ENCODE peak calls at places on chromosome 1, in four cellular contexts. One of them, this sample, is unnamed.

GRCh38 chr1:41507836-41508235 is 23.4 kb upstream of the EDN2 start:
- DNase-seq in left lung: no peak
- DNase-seq in CD8-positive, alpha-beta memory T cell: no peak
- DNase-seq in coronary artery: no peak
- DNase-seq in this sample: no peak

GRCh38 chr1:37476460-37477197 is 2.2 kb downstream of the ZC3H12A start:
- DNase-seq in left lung: peak
- DNase-seq in CD8-positive, alpha-beta memory T cell: no peak
- DNase-seq in coronary artery: peak
- DNase-seq in this sample: peak

GRCh38 chr1:193513032-193513431 is 326.6 kb upstream of the B3GALT2 start:
- DNase-seq in left lung: no peak
- DNase-seq in CD8-positive, alpha-beta memory T cell: no peak
- DNase-seq in coronary artery: no peak
- DNase-seq in this sample: no peak

GRCh38 chr1:56934400-56935080 is 31.3 kb downstream of the C8B start:
- DNase-seq in left lung: no peak
- DNase-seq in CD8-positive, alpha-beta memory T cell: no peak
- DNase-seq in coronary artery: no peak
- DNase-seq in this sample: no peak

GRCh38 chr1:67733741-67734690 is 49.0 kb downstream of the GADD45A start:
- DNase-seq in left lung: no peak
- DNase-seq in CD8-positive, alpha-beta memory T cell: no peak
- DNase-seq in coronary artery: no peak
- DNase-seq in this sample: no peak

GRCh38 chr1:214983126-214983869 is 99.2 kb upstream of the KCNK2 start:
- DNase-seq in left lung: no peak
- DNase-seq in CD8-positive, alpha-beta memory T cell: no peak
- DNase-seq in coronary artery: no peak
- DNase-seq in this sample: no peak

GRCh38 chr1:185404864-185405568 is 88.0 kb upstream of the IVNS1ABP start:
- DNase-seq in left lung: no peak
- DNase-seq in CD8-positive, alpha-beta memory T cell: no peak
- DNase-seq in coronary artery: no peak
- DNase-seq in this sample: peak

GRCh38 chr1:206751891-206752290 is 18.7 kb upstream of the IL19 start:
- DNase-seq in left lung: no peak
- DNase-seq in CD8-positive, alpha-beta memory T cell: no peak
- DNase-seq in coronary artery: no peak
- DNase-seq in this sample: no peak

GRCh38 chr1:245863566-245864184 is 643.4 kb downstream of the SMYD3 start:
- DNase-seq in left lung: no peak
- DNase-seq in CD8-positive, alpha-beta memory T cell: no peak
- DNase-seq in coronary artery: no peak
- DNase-seq in this sample: no peak

GRCh38 chr1:151311589-151312331 is 15.5 kb downstream of the PI4KB start:
- DNase-seq in left lung: peak
- DNase-seq in CD8-positive, alpha-beta memory T cell: peak
- DNase-seq in coronary artery: peak
- DNase-seq in this sample: peak

GRCh38 chr1:10431065-10431730 is 965 bp downstream of the CENPS start:
- DNase-seq in left lung: no peak
- DNase-seq in CD8-positive, alpha-beta memory T cell: no peak
- DNase-seq in coronary artery: no peak
- DNase-seq in this sample: peak

GRCh38 chr1:214463596-214463995 is 87.8 kb downstream of the PTPN14 start:
- DNase-seq in left lung: no peak
- DNase-seq in CD8-positive, alpha-beta memory T cell: no peak
- DNase-seq in coronary artery: no peak
- DNase-seq in this sample: no peak

GRCh38 chr1:226737819-226738420 is 1.2 kb downstream of the ITPKB start:
- DNase-seq in left lung: peak
- DNase-seq in CD8-positive, alpha-beta memory T cell: peak
- DNase-seq in coronary artery: peak
- DNase-seq in this sample: peak

GRCh38 chr1:6745073-6745472 is 40.2 kb upstream of the CAMTA1 start:
- DNase-seq in left lung: no peak
- DNase-seq in CD8-positive, alpha-beta memory T cell: no peak
- DNase-seq in coronary artery: no peak
- DNase-seq in this sample: no peak

GRCh38 chr1:38152351-38153082 is 105.9 kb upstream of the POU3F1 start:
- DNase-seq in left lung: no peak
- DNase-seq in CD8-positive, alpha-beta memory T cell: no peak
- DNase-seq in coronary artery: no peak
- DNase-seq in this sample: peak

GRCh38 chr1:108816049-108816882 is 40.6 kb downstream of the AKNAD1 start:
- DNase-seq in left lung: peak
- DNase-seq in CD8-positive, alpha-beta memory T cell: no peak
- DNase-seq in coronary artery: peak
- DNase-seq in this sample: peak

GRCh38 chr1:30748699-30749401 is 8.7 kb downstream of the LAPTM5 start:
- DNase-seq in left lung: no peak
- DNase-seq in CD8-positive, alpha-beta memory T cell: no peak
- DNase-seq in coronary artery: no peak
- DNase-seq in this sample: no peak

GRCh38 chr1:169300854-169301253 is 66.7 kb downstream of the NME7 start:
- DNase-seq in left lung: no peak
- DNase-seq in CD8-positive, alpha-beta memory T cell: no peak
- DNase-seq in coronary artery: no peak
- DNase-seq in this sample: no peak

GRCh38 chr1:241250465-241250864 is 106.5 kb downstream of the RGS7 start:
- DNase-seq in left lung: no peak
- DNase-seq in CD8-positive, alpha-beta memory T cell: no peak
- DNase-seq in coronary artery: no peak
- DNase-seq in this sample: peak

GRCh38 chr1:183306317-183307042 is 111.7 kb downstream of the NMNAT2 start:
- DNase-seq in left lung: no peak
- DNase-seq in CD8-positive, alpha-beta memory T cell: no peak
- DNase-seq in coronary artery: no peak
- DNase-seq in this sample: peak

GRCh38 chr1:234696148-234696576 is 86.2 kb upstream of the IRF2BP2 start:
- DNase-seq in left lung: no peak
- DNase-seq in CD8-positive, alpha-beta memory T cell: no peak
- DNase-seq in coronary artery: no peak
- DNase-seq in this sample: no peak

GRCh38 chr1:227756172-227756959 is 21.1 kb downstream of the SNAP47 start:
- DNase-seq in left lung: no peak
- DNase-seq in CD8-positive, alpha-beta memory T cell: no peak
- DNase-seq in coronary artery: no peak
- DNase-seq in this sample: no peak

GRCh38 chr1:29543586-29543985 is 307.3 kb downstream of the PTPRU start:
- DNase-seq in left lung: no peak
- DNase-seq in CD8-positive, alpha-beta memory T cell: no peak
- DNase-seq in coronary artery: no peak
- DNase-seq in this sample: no peak

GRCh38 chr1:172268237-172268636 is 152.2 kb upstream of the C1orf105 start:
- DNase-seq in left lung: no peak
- DNase-seq in CD8-positive, alpha-beta memory T cell: no peak
- DNase-seq in coronary artery: no peak
- DNase-seq in this sample: no peak

GRCh38 chr1:201504179-201504631 is 2.7 kb downstream of the CSRP1 start:
- DNase-seq in left lung: no peak
- DNase-seq in CD8-positive, alpha-beta memory T cell: no peak
- DNase-seq in coronary artery: no peak
- DNase-seq in this sample: no peak
- H3K27ac ChIP-seq in left lung: peak
- H3K27ac ChIP-seq in CD8-positive, alpha-beta memory T cell: no peak
- H3K27ac ChIP-seq in coronary artery: peak
- H3K27ac ChIP-seq in this sample: peak

GRCh38 chr1:148434832-148435231 is 48.3 kb downstream of the PPIAL4G start:
- DNase-seq in left lung: no peak
- DNase-seq in CD8-positive, alpha-beta memory T cell: no peak
- DNase-seq in coronary artery: no peak
- DNase-seq in this sample: no peak
- H3K4me3 ChIP-seq in left lung: no peak
- H3K4me3 ChIP-seq in CD8-positive, alpha-beta memory T cell: no peak
- H3K4me3 ChIP-seq in coronary artery: no peak
- H3K4me3 ChIP-seq in this sample: no peak

DNA sequence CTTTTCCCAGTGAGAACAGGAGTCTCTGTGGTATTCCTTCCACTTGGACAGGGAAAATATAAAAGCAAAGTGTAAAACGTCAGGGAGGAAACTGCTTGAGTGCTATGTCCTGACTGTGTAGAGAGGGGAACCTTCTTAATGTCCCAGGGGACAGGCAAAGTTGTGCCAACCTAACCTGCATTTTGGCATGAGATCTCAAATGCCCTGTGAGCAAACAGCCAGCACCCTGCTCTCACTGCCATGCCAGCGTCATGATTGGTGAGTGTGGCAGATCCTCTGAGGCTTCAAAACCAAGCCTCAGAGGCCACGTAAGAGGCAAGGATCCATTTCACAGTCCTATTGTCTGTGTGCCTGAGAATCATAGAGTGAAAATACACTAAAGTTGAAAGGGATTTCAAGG is 49.7 kb upstream of the RAP1A start:
- DNase-seq in left lung: no peak
- DNase-seq in CD8-positive, alpha-beta memory T cell: no peak
- DNase-seq in coronary artery: no peak
- DNase-seq in this sample: no peak
- H3K27ac ChIP-seq in left lung: no peak
- H3K27ac ChIP-seq in CD8-positive, alpha-beta memory T cell: no peak
- H3K27ac ChIP-seq in coronary artery: no peak
- H3K27ac ChIP-seq in this sample: no peak

GRCh38 chr1:19775317-19775716 is 24.4 kb downstream of the TMCO4 start:
- DNase-seq in left lung: no peak
- DNase-seq in CD8-positive, alpha-beta memory T cell: no peak
- DNase-seq in coronary artery: no peak
- DNase-seq in this sample: no peak
- H3K4me3 ChIP-seq in left lung: no peak
- H3K4me3 ChIP-seq in CD8-positive, alpha-beta memory T cell: no peak
- H3K4me3 ChIP-seq in coronary artery: no peak
- H3K4me3 ChIP-seq in this sample: no peak

GRCh38 chr1:177923441-177923840 is 46.4 kb downstream of the SEC16B start:
- DNase-seq in left lung: no peak
- DNase-seq in CD8-positive, alpha-beta memory T cell: no peak
- DNase-seq in coronary artery: no peak
- DNase-seq in this sample: no peak

GRCh38 chr1:177921590-177921989 is 48.3 kb downstream of the SEC16B start:
- DNase-seq in left lung: no peak
- DNase-seq in CD8-positive, alpha-beta memory T cell: no peak
- DNase-seq in coronary artery: no peak
- DNase-seq in this sample: no peak

GRCh38 chr1:177925006-177925405 is 44.9 kb downstream of the SEC16B start:
- DNase-seq in left lung: no peak
- DNase-seq in CD8-positive, alpha-beta memory T cell: no peak
- DNase-seq in coronary artery: no peak
- DNase-seq in this sample: no peak

GRCh38 chr1:177926201-177926600 is 43.7 kb downstream of the SEC16B start:
- DNase-seq in left lung: no peak
- DNase-seq in CD8-positive, alpha-beta memory T cell: no peak
- DNase-seq in coronary artery: no peak
- DNase-seq in this sample: no peak

GRCh38 chr1:177922209-177922608 is 47.6 kb downstream of the SEC16B start:
- DNase-seq in left lung: no peak
- DNase-seq in CD8-positive, alpha-beta memory T cell: no peak
- DNase-seq in coronary artery: no peak
- DNase-seq in this sample: no peak
- H3K27ac ChIP-seq in left lung: no peak
- H3K27ac ChIP-seq in CD8-positive, alpha-beta memory T cell: no peak
- H3K27ac ChIP-seq in coronary artery: no peak
- H3K27ac ChIP-seq in this sample: no peak

GRCh38 chr1:110308247-110308646 is 30.9 kb upstream of the RBM15 start:
- DNase-seq in left lung: no peak
- DNase-seq in CD8-positive, alpha-beta memory T cell: no peak
- DNase-seq in coronary artery: no peak
- DNase-seq in this sample: no peak

GRCh38 chr1:110309768-110310167 is 29.4 kb upstream of the RBM15 start:
- DNase-seq in left lung: no peak
- DNase-seq in CD8-positive, alpha-beta memory T cell: no peak
- DNase-seq in coronary artery: no peak
- DNase-seq in this sample: no peak

GRCh38 chr1:110312188-110313121 is 26.7 kb upstream of the RBM15 start:
- DNase-seq in left lung: peak
- DNase-seq in CD8-positive, alpha-beta memory T cell: peak
- DNase-seq in coronary artery: peak
- DNase-seq in this sample: peak

GRCh38 chr1:110309139-110309538 is 30.0 kb upstream of the RBM15 start:
- DNase-seq in left lung: no peak
- DNase-seq in CD8-positive, alpha-beta memory T cell: no peak
- DNase-seq in coronary artery: no peak
- DNase-seq in this sample: no peak

GRCh38 chr1:110310300-110310699 is 28.9 kb upstream of the RBM15 start:
- DNase-seq in left lung: no peak
- DNase-seq in CD8-positive, alpha-beta memory T cell: no peak
- DNase-seq in coronary artery: no peak
- DNase-seq in this sample: no peak
- H3K4me3 ChIP-seq in left lung: no peak
- H3K4me3 ChIP-seq in CD8-positive, alpha-beta memory T cell: no peak
- H3K4me3 ChIP-seq in coronary artery: no peak
- H3K4me3 ChIP-seq in this sample: no peak

DNA sequence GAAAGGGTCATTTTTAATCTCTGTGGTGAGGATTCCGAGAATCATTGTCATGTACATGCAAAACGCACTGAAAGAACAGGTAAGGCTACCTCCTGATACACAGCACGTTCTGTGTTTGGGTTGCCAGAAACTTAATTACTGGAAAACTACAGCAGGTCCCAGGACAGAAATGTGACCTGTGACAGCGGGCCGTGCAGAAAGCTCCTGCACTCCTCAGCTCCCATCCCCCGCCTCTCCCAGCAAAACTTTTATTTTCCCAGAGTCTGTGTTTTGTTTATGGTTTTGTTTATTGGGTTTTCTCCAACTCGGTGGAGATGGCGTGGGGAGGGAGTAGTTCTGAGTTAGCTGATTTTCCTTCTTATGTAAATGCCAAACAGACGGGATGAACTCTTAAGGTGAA is 44.7 kb downstream of the SLC44A3 start:
- DNase-seq in left lung: no peak
- DNase-seq in CD8-positive, alpha-beta memory T cell: no peak
- DNase-seq in coronary artery: no peak
- DNase-seq in this sample: no peak
- H3K27ac ChIP-seq in left lung: peak
- H3K27ac ChIP-seq in CD8-positive, alpha-beta memory T cell: no peak
- H3K27ac ChIP-seq in coronary artery: peak
- H3K27ac ChIP-seq in this sample: peak